ENCODE peak calls at places on chromosomes 16 and 17, in eight cellular contexts. P is fibroblast of the conjunctiva; V is stimulated activated naive CD8-positive, alpha-beta T cell treated with anti-CD3 and anti-CD28 coated beads, Interleukin-15, amount 100 ng/mL, for 72 hours; W is activated CD4-positive, alpha-beta T cell treated with anti-CD3 and anti-CD28 coated beads for 48 hours; C is germinal center; D is AML-193; X is MCF 10A; N is fibroblast of pulmonary artery. O is an unnamed sample.

GRCh38 chr16:77298638-77299360 is 99.6 kb downstream of the SYCE1L start:
- DNase-seq in C (no peak), D (no peak), W (no peak), V (no peak), X (peak), P (peak), N (peak), O (no peak)

GRCh38 chr17:80096531-80097306 is 4.7 kb upstream of the GAA start:
- DNase-seq in W (no peak), D (no peak), P (no peak), X (no peak), N (no peak), C (no peak), V (no peak), O (no peak)

GRCh38 chr17:43849116-43849515 is 2.1 kb downstream of the CD300LG start:
- DNase-seq in W (no peak), X (no peak), N (no peak), V (no peak), D (no peak), C (no peak), P (no peak), O (no peak)

GRCh38 chr16:86408685-86409084 is 101.6 kb upstream of the FOXF1 start:
- DNase-seq in C (no peak), P (no peak), N (no peak), D (no peak), W (no peak), X (no peak), V (no peak), O (no peak)

GRCh38 chr17:39016193-39017153 is 49.3 kb upstream of the FBXO47 start:
- DNase-seq in N (peak), D (peak), W (no peak), V (no peak), P (no peak), X (no peak), C (no peak), O (no peak)

GRCh38 chr16:30899794-30900193 is 3.4 kb downstream of the CTF1 start:
- DNase-seq in X (no peak), V (no peak), C (no peak), D (no peak), N (no peak), P (no peak), W (no peak), O (no peak)

GRCh38 chr17:82022981-82023446 is at the start of gene LRRC45:
- DNase-seq in N (peak), X (peak), D (peak), V (peak), C (peak), W (peak), P (peak), O (peak)

GRCh38 chr17:28100936-28101335 is 58.5 kb downstream of the NLK start:
- DNase-seq in W (no peak), V (no peak), N (no peak), D (no peak), P (no peak), X (no peak), C (no peak), O (no peak)

GRCh38 chr17:6166492-6167179 is 96.5 kb downstream of the WSCD1 start:
- DNase-seq in N (no peak), X (no peak), P (no peak), V (no peak), C (no peak), W (no peak), D (no peak), O (no peak)

GRCh38 chr17:68302066-68302564 is 10.8 kb downstream of the ARSG start:
- DNase-seq in D (no peak), N (peak), W (no peak), X (no peak), C (no peak), V (no peak), P (peak), O (no peak)

GRCh38 chr17:50649042-50649908 is 14.6 kb downstream of the ABCC3 start:
- DNase-seq in W (no peak), D (no peak), N (peak), C (no peak), P (no peak), X (peak), V (no peak), O (no peak)

GRCh38 chr16:51201604-51202003 is 50.5 kb upstream of the SALL1 start:
- DNase-seq in C (no peak), P (no peak), N (no peak), X (no peak), D (no peak), W (no peak), V (no peak), O (no peak)

GRCh38 chr17:80800775-80801391 is 190.8 kb upstream of the CHMP6 start:
- DNase-seq in X (no peak), N (no peak), V (no peak), D (no peak), C (no peak), P (no peak), W (no peak), O (no peak)

GRCh38 chr17:51144266-51145022 is 8.9 kb upstream of the NME1 start:
- DNase-seq in X (no peak), C (no peak), N (no peak), P (no peak), W (no peak), D (no peak), V (no peak), O (no peak)

GRCh38 chr17:28547623-28548416 is 4.6 kb downstream of the UNC119 start:
- DNase-seq in N (peak), W (peak), V (peak), D (peak), P (peak), X (peak), C (peak), O (peak)

GRCh38 chr16:87780385-87780989 is 14.7 kb upstream of the KLHDC4 start:
- DNase-seq in W (peak), D (peak), N (peak), C (peak), X (peak), P (no peak), V (peak), O (peak)

GRCh38 chr17:3768786-3769185 is 32.2 kb downstream of the ITGAE start:
- DNase-seq in C (no peak), V (no peak), W (no peak), P (no peak), X (no peak), D (no peak), N (no peak), O (no peak)

GRCh38 chr17:78449983-78450382 is 71.5 kb downstream of the PGS1 start:
- DNase-seq in V (no peak), N (no peak), C (no peak), P (no peak), W (no peak), D (no peak), X (no peak), O (no peak)

GRCh38 chr17:57713140-57713539 is 32.0 kb downstream of the CCDC182 start:
- DNase-seq in P (no peak), V (peak), D (no peak), N (no peak), X (no peak), W (no peak), C (no peak), O (no peak)

GRCh38 chr17:78693346-78694083 is 88.6 kb downstream of the CYTH1 start:
- DNase-seq in V (no peak), D (no peak), W (no peak), N (no peak), X (no peak), P (no peak), C (no peak), O (no peak)